ENCODE peak calls at places on chromosomes 1 and 21, in seven cellular contexts. One of them, this sample, is unnamed.

GRCh38 chr1:161229896-161230295 is 4.0 kb downstream of the TOMM40L start:
- DNase-seq in H9: no peak
- DNase-seq in IMR-90: no peak
- DNase-seq in mesendoderm: peak
- DNase-seq in mesenchymal stem cell: no peak
- DNase-seq in trophoblast cell: no peak
- DNase-seq in H1: no peak
- DNase-seq in this sample: no peak

GRCh38 chr1:60149254-60149653 is 75.7 kb upstream of the C1orf87 start:
- DNase-seq in H9: no peak
- DNase-seq in IMR-90: no peak
- DNase-seq in mesendoderm: no peak
- DNase-seq in mesenchymal stem cell: no peak
- DNase-seq in trophoblast cell: no peak
- DNase-seq in H1: no peak
- DNase-seq in this sample: no peak

GRCh38 chr1:9733160-9733789 is 81.7 kb downstream of the PIK3CD start:
- DNase-seq in H9: no peak
- DNase-seq in IMR-90: no peak
- DNase-seq in mesendoderm: no peak
- DNase-seq in mesenchymal stem cell: no peak
- DNase-seq in trophoblast cell: no peak
- DNase-seq in H1: no peak
- DNase-seq in this sample: no peak

GRCh38 chr1:240441684-240442083 is 170.3 kb downstream of the GREM2 start:
- DNase-seq in H9: no peak
- DNase-seq in IMR-90: no peak
- DNase-seq in mesendoderm: no peak
- DNase-seq in mesenchymal stem cell: no peak
- DNase-seq in trophoblast cell: no peak
- DNase-seq in H1: no peak
- DNase-seq in this sample: no peak

GRCh38 chr1:11749203-11749689 is 12.7 kb upstream of the C1orf167 start:
- DNase-seq in H9: peak
- DNase-seq in IMR-90: no peak
- DNase-seq in mesendoderm: peak
- DNase-seq in mesenchymal stem cell: peak
- DNase-seq in trophoblast cell: peak
- DNase-seq in H1: no peak
- DNase-seq in this sample: no peak

GRCh38 chr1:117646007-117646913 is 40.4 kb downstream of the TENT5C start:
- DNase-seq in H9: no peak
- DNase-seq in IMR-90: peak
- DNase-seq in mesendoderm: no peak
- DNase-seq in mesenchymal stem cell: no peak
- DNase-seq in trophoblast cell: no peak
- DNase-seq in H1: no peak
- DNase-seq in this sample: no peak

GRCh38 chr1:89911186-89911976 is 83.5 kb upstream of the ZNF326 start:
- DNase-seq in H9: peak
- DNase-seq in IMR-90: peak
- DNase-seq in mesendoderm: peak
- DNase-seq in mesenchymal stem cell: peak
- DNase-seq in trophoblast cell: no peak
- DNase-seq in H1: no peak
- DNase-seq in this sample: no peak

GRCh38 chr1:228148971-228149340 is 774 bp upstream of the GJC2 start:
- DNase-seq in H9: no peak
- DNase-seq in IMR-90: no peak
- DNase-seq in mesendoderm: no peak
- DNase-seq in mesenchymal stem cell: no peak
- DNase-seq in trophoblast cell: no peak
- DNase-seq in H1: no peak
- DNase-seq in this sample: no peak

GRCh38 chr21:43375827-43376795 is 50.8 kb downstream of the SIK1 start:
- DNase-seq in H9: no peak
- DNase-seq in IMR-90: no peak
- DNase-seq in mesendoderm: no peak
- DNase-seq in mesenchymal stem cell: no peak
- DNase-seq in trophoblast cell: no peak
- DNase-seq in H1: no peak
- DNase-seq in this sample: no peak

GRCh38 chr1:150963535-150964489 is 10.8 kb downstream of the CERS2 start:
- DNase-seq in H9: no peak
- DNase-seq in IMR-90: no peak
- DNase-seq in mesendoderm: no peak
- DNase-seq in mesenchymal stem cell: no peak
- DNase-seq in trophoblast cell: no peak
- DNase-seq in H1: no peak
- DNase-seq in this sample: no peak

GRCh38 chr1:118225471-118225870 is 40.4 kb upstream of the SPAG17 start:
- DNase-seq in H9: no peak
- DNase-seq in IMR-90: no peak
- DNase-seq in mesendoderm: no peak
- DNase-seq in mesenchymal stem cell: no peak
- DNase-seq in trophoblast cell: no peak
- DNase-seq in H1: no peak
- DNase-seq in this sample: no peak

GRCh38 chr1:221804303-221804702 is 62.4 kb upstream of the DUSP10 start:
- DNase-seq in H9: no peak
- DNase-seq in IMR-90: no peak
- DNase-seq in mesendoderm: no peak
- DNase-seq in mesenchymal stem cell: no peak
- DNase-seq in trophoblast cell: no peak
- DNase-seq in H1: no peak
- DNase-seq in this sample: no peak

GRCh38 chr1:192057766-192058165 is 100.5 kb upstream of the RGS18 start:
- DNase-seq in H9: no peak
- DNase-seq in IMR-90: no peak
- DNase-seq in mesendoderm: no peak
- DNase-seq in mesenchymal stem cell: no peak
- DNase-seq in trophoblast cell: no peak
- DNase-seq in H1: no peak
- DNase-seq in this sample: no peak

GRCh38 chr1:152577168-152577567 is 3.1 kb downstream of the LCE3D start:
- DNase-seq in H9: no peak
- DNase-seq in IMR-90: no peak
- DNase-seq in mesendoderm: no peak
- DNase-seq in mesenchymal stem cell: no peak
- DNase-seq in trophoblast cell: no peak
- DNase-seq in H1: no peak
- DNase-seq in this sample: no peak

GRCh38 chr21:34865922-34866271 is 183.2 kb downstream of the RUNX1 start:
- DNase-seq in H9: peak
- DNase-seq in IMR-90: no peak
- DNase-seq in mesendoderm: peak
- DNase-seq in mesenchymal stem cell: peak
- DNase-seq in trophoblast cell: peak
- DNase-seq in H1: peak
- DNase-seq in this sample: no peak

GRCh38 chr21:34869541-34869940 is 179.6 kb downstream of the RUNX1 start:
- DNase-seq in H9: no peak
- DNase-seq in IMR-90: no peak
- DNase-seq in mesendoderm: no peak
- DNase-seq in mesenchymal stem cell: no peak
- DNase-seq in trophoblast cell: no peak
- DNase-seq in H1: no peak
- DNase-seq in this sample: no peak

GRCh38 chr21:34870246-34870645 is 178.9 kb downstream of the RUNX1 start:
- DNase-seq in H9: no peak
- DNase-seq in IMR-90: no peak
- DNase-seq in mesendoderm: no peak
- DNase-seq in mesenchymal stem cell: no peak
- DNase-seq in trophoblast cell: no peak
- DNase-seq in H1: no peak
- DNase-seq in this sample: no peak

GRCh38 chr21:34864370-34865209 is 184.5 kb downstream of the RUNX1 start:
- DNase-seq in H9: no peak
- DNase-seq in IMR-90: no peak
- DNase-seq in mesendoderm: no peak
- DNase-seq in mesenchymal stem cell: no peak
- DNase-seq in trophoblast cell: peak
- DNase-seq in H1: no peak
- DNase-seq in this sample: no peak

DNA sequence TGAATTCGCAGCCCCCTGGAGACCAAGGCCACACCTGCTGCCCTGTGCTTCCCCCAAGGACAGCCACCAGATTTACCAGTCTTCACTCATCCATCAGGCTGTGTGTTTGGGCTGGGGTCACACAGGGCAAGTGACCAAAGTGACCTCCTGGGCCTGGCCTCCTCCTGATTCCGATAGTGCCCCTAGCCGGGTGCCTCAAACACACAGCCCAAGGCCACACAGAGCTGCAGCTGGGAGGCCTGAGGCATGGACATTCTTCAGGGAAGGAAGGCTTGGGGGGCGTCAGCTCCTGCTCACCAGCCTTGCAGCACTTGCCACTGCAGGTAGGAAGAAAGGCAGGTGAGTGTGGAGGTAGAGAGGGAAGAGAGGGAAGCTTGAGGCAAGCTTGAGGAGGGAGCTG is 181.3 kb downstream of the RUNX1 start:
- DNase-seq in H9: no peak
- DNase-seq in IMR-90: no peak
- DNase-seq in mesendoderm: no peak
- DNase-seq in mesenchymal stem cell: no peak
- DNase-seq in trophoblast cell: no peak
- DNase-seq in H1: no peak
- DNase-seq in this sample: no peak
- H2BK5ac ChIP-seq in H9: no peak
- H2BK5ac ChIP-seq in IMR-90: peak
- H2BK5ac ChIP-seq in mesendoderm: no peak
- H2BK5ac ChIP-seq in mesenchymal stem cell: no peak
- H2BK5ac ChIP-seq in trophoblast cell: no peak
- H2BK5ac ChIP-seq in H1: no peak
- H2BK5ac ChIP-seq in this sample: no peak

DNA sequence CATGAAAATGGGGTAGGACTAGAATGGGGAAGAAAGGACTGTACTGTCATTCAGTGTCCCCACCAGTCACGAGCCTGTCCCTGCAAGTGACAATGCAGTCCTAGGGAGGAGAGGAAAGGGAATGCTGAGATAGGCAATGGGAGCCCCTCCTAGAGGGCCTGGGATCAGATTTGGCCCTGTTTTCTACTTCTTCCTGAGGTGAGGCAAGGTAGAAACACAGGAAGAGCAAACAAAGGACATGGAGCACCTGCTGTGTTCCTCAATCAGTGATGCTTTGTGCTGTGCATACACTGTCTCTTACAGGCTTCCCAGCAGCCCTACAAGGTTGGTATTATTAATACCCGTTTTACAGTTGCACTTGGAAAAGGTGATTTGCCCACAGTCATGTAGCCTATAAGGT is 6.1 kb downstream of the FABP3 start:
- DNase-seq in H9: no peak
- DNase-seq in IMR-90: no peak
- DNase-seq in mesendoderm: no peak
- DNase-seq in mesenchymal stem cell: no peak
- DNase-seq in trophoblast cell: no peak
- DNase-seq in H1: no peak
- DNase-seq in this sample: no peak
- H3K9ac ChIP-seq in H9: no peak
- H3K9ac ChIP-seq in IMR-90: no peak
- H3K9ac ChIP-seq in mesendoderm: no peak
- H3K9ac ChIP-seq in mesenchymal stem cell: no peak
- H3K9ac ChIP-seq in trophoblast cell: no peak
- H3K9ac ChIP-seq in H1: no peak
- H3K9ac ChIP-seq in this sample: no peak

DNA sequence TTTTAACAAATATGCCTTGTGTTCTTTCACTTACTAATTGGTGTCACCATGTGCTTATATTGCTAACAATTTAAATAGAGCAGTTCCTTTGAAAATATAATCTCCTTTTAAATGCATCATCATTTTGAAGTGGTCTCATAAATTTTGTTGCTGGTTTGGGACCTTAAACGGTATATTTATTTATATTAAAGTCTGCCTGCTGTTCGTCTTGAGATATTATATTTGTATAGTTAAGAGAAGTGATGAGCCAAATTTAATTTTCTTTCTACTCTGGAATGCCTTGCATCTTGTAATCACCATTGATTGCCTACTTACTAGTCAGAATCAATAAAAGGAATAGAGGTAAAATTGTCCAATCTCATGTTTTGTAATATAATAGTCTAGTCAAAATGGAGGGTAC is 91.6 kb downstream of the NTNG1 start:
- DNase-seq in H9: no peak
- DNase-seq in IMR-90: no peak
- DNase-seq in mesendoderm: no peak
- DNase-seq in mesenchymal stem cell: no peak
- DNase-seq in trophoblast cell: no peak
- DNase-seq in H1: no peak
- DNase-seq in this sample: no peak
- H2BK5ac ChIP-seq in H9: no peak
- H2BK5ac ChIP-seq in IMR-90: no peak
- H2BK5ac ChIP-seq in mesendoderm: no peak
- H2BK5ac ChIP-seq in mesenchymal stem cell: no peak
- H2BK5ac ChIP-seq in trophoblast cell: no peak
- H2BK5ac ChIP-seq in H1: no peak
- H2BK5ac ChIP-seq in this sample: no peak

GRCh38 chr1:159869173-159869572 is 6.7 kb upstream of the VSIG8 start:
- DNase-seq in H9: no peak
- DNase-seq in IMR-90: peak
- DNase-seq in mesendoderm: no peak
- DNase-seq in mesenchymal stem cell: peak
- DNase-seq in trophoblast cell: peak
- DNase-seq in H1: no peak
- DNase-seq in this sample: no peak

GRCh38 chr1:159867322-159868064 is 5.0 kb upstream of the VSIG8 start:
- DNase-seq in H9: peak
- DNase-seq in IMR-90: no peak
- DNase-seq in mesendoderm: peak
- DNase-seq in mesenchymal stem cell: peak
- DNase-seq in trophoblast cell: no peak
- DNase-seq in H1: no peak
- DNase-seq in this sample: no peak

GRCh38 chr1:159866905-159867304 is 4.4 kb upstream of the VSIG8 start:
- DNase-seq in H9: no peak
- DNase-seq in IMR-90: no peak
- DNase-seq in mesendoderm: no peak
- DNase-seq in mesenchymal stem cell: no peak
- DNase-seq in trophoblast cell: no peak
- DNase-seq in H1: no peak
- DNase-seq in this sample: no peak

GRCh38 chr1:159869607-159870006 is 7.2 kb upstream of the VSIG8 start:
- DNase-seq in H9: no peak
- DNase-seq in IMR-90: no peak
- DNase-seq in mesendoderm: no peak
- DNase-seq in mesenchymal stem cell: no peak
- DNase-seq in trophoblast cell: no peak
- DNase-seq in H1: no peak
- DNase-seq in this sample: no peak

DNA sequence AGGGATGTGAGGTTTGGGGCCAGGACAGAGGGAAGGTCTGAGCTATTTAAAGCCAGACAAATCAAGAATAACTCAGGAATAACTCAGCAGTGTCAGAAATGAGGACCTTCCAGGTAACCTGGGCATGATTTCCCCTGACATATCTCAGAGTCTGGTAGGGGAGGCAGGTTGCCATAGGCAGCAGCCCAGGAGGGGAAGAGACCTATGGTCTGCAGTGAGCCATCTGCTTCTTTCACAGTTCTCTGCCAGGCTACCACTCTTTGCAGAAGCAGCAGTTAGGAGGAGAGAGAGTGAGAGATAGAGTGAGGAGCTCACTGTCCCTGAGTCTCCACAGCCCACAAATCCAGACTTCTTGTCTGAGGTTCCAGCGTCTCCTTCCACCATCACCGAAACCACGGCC is 6.3 kb upstream of the VSIG8 start:
- DNase-seq in H9: no peak
- DNase-seq in IMR-90: no peak
- DNase-seq in mesendoderm: no peak
- DNase-seq in mesenchymal stem cell: no peak
- DNase-seq in trophoblast cell: no peak
- DNase-seq in H1: no peak
- DNase-seq in this sample: no peak
- H3K9ac ChIP-seq in H9: no peak
- H3K9ac ChIP-seq in IMR-90: no peak
- H3K9ac ChIP-seq in mesendoderm: no peak
- H3K9ac ChIP-seq in mesenchymal stem cell: no peak
- H3K9ac ChIP-seq in trophoblast cell: no peak
- H3K9ac ChIP-seq in H1: no peak
- H3K9ac ChIP-seq in this sample: no peak